ENCODE peak calls at places on chromosomes 3 and 15, in four cellular contexts. G is fibroblast of pulmonary artery, F is astrocyte of the spinal cord, Y is IMR-90. N is an unnamed sample.
A peak's percentile ranks its signal among the peaks of the same experiment; 100 is the strongest.

GRCh38 chr15:71312194-71312708 is 197.0 kb downstream of the THSD4 start:
- DNase-seq in Y (no peak), F (no peak), G (no peak), N (no peak)

GRCh38 chr3:40800343-40800742 is 275.6 kb downstream of the ZNF621 start:
- DNase-seq in Y (peak; percentile 15), G (peak; percentile 91), F (peak; percentile 97), N (peak; percentile 98)

GRCh38 chr3:134527037-134527436 is 41.2 kb downstream of the CEP63 start:
- DNase-seq in F (no peak), G (no peak), Y (peak; percentile 18), N (peak; percentile 16)

GRCh38 chr3:47239929-47240328 is 42.7 kb downstream of the KIF9 start:
- DNase-seq in Y (no peak), G (no peak), F (no peak), N (no peak)

GRCh38 chr3:14130230-14130629 is 5.4 kb downstream of the TMEM43 start:
- DNase-seq in Y (no peak), F (no peak), G (no peak), N (no peak)

GRCh38 chr3:172317984-172318383 is 130.3 kb downstream of the GHSR start:
- DNase-seq in Y (peak; percentile 96), F (peak; percentile 96), G (peak; percentile 94), N (peak; percentile 92)

GRCh38 chr15:22243440-22244130 is 163.3 kb downstream of the OR4M2 start:
- DNase-seq in F (no peak), Y (no peak), G (no peak), N (no peak)

GRCh38 chr15:34606545-34606944 is 23.1 kb upstream of the GOLGA8B start:
- DNase-seq in F (no peak), Y (peak; percentile 55), G (no peak), N (no peak)

GRCh38 chr3:27900316-27900715 is 178.2 kb upstream of the EOMES start:
- DNase-seq in G (no peak), F (no peak), Y (no peak), N (no peak)

GRCh38 chr3:45826321-45826720 is 15.6 kb downstream of the LZTFL1 start:
- DNase-seq in G (no peak), Y (no peak), F (no peak), N (no peak)

GRCh38 chr15:53323197-53323596 is 436.3 kb downstream of the WDR72 start:
- DNase-seq in G (no peak), F (peak; percentile 17), Y (no peak), N (no peak)

GRCh38 chr3:196207833-196208607 is 3.2 kb downstream of the ZDHHC19 start:
- DNase-seq in F (no peak), Y (no peak), G (no peak), N (peak; percentile 35)

GRCh38 chr3:76624128-76624527 is 415.8 kb upstream of the ROBO2 start:
- DNase-seq in F (no peak), G (no peak), Y (no peak), N (no peak)

GRCh38 chr15:73962409-73962808 is 29.7 kb downstream of the STOML1 start:
- DNase-seq in G (no peak), Y (no peak), F (no peak), N (no peak)

GRCh38 chr3:142785996-142786395 is 62.2 kb downstream of the TRPC1 start:
- DNase-seq in Y (no peak), F (no peak), G (no peak), N (no peak)

GRCh38 chr3:171755015-171755589 is 55.2 kb downstream of the PLD1 start:
- DNase-seq in Y (no peak), F (no peak), G (no peak), N (no peak)

GRCh38 chr3:157201648-157202278 is 41.8 kb upstream of the CCNL1 start:
- DNase-seq in G (peak; percentile 71), F (peak; percentile 50), Y (peak; percentile 40), N (peak; percentile 71)

GRCh38 chr3:133674290-133674912 is 12.7 kb upstream of the TOPBP1 start:
- DNase-seq in Y (no peak), G (no peak), F (no peak), N (no peak)

GRCh38 chr3:39843440-39843839 is 34.0 kb downstream of the MYRIP start:
- DNase-seq in G (no peak), F (no peak), Y (no peak), N (no peak)

GRCh38 chr15:40891810-40892448 is 2.3 kb upstream of the VPS18 start:
- DNase-seq in Y (peak; percentile 49), F (peak; percentile 62), G (peak; percentile 62), N (peak; percentile 75)

GRCh38 chr3:185188816-185189215 is 36.0 kb upstream of the C3orf70 start:
- DNase-seq in F (no peak), Y (no peak), G (no peak), N (no peak)

GRCh38 chr3:179544981-179545645 is 17.6 kb upstream of the ACTL6A start:
- DNase-seq in F (peak; percentile 91), Y (peak; percentile 97), G (peak; percentile 57), N (peak; percentile 56)

GRCh38 chr3:194906229-194906629 is 220.5 kb downstream of the FAM43A start:
- DNase-seq in G (peak; percentile 75), Y (peak; percentile 68), F (no peak), N (peak; percentile 65)

GRCh38 chr15:94370197-94370987 is 139.0 kb downstream of the MCTP2 start:
- DNase-seq in Y (no peak), G (no peak), F (peak; percentile 3), N (no peak)

GRCh38 chr3:60708191-60708975 is 542.9 kb downstream of the FHIT start:
- DNase-seq in Y (peak; percentile 75), F (peak; percentile 75), G (peak; percentile 24), N (peak; percentile 83)

GRCh38 chr15:52329980-52330379 is 34.4 kb upstream of the MYO5C start:
- DNase-seq in G (no peak), F (no peak), Y (no peak), N (no peak)

GRCh38 chr3:64655160-64655559 is 32.6 kb downstream of the ADAMTS9 start:
- DNase-seq in F (no peak), Y (no peak), G (no peak), N (no peak)

GRCh38 chr3:160154033-160154432 is 71.2 kb upstream of the C3orf80 start:
- DNase-seq in G (peak; percentile 27), F (peak; percentile 76), Y (peak; percentile 59), N (peak; percentile 64)

GRCh38 chr3:178754852-178755510 is 218.7 kb downstream of the KCNMB2 start:
- DNase-seq in F (no peak), G (no peak), Y (no peak), N (no peak)

GRCh38 chr3:69306239-69307185 is 79.4 kb downstream of the FRMD4B start:
- DNase-seq in Y (peak; percentile 83), G (peak; percentile 94), F (peak; percentile 83), N (peak; percentile 97)

GRCh38 chr3:20064796-20065564 is 24.7 kb downstream of the KAT2B start:
- DNase-seq in Y (no peak), F (no peak), G (no peak), N (no peak)

GRCh38 chr15:90201944-90202375 is 830 bp downstream of the SEMA4B start:
- DNase-seq in F (no peak), Y (no peak), G (no peak), N (no peak)

GRCh38 chr15:38698215-38698614 is 133.6 kb upstream of the RASGRP1 start:
- DNase-seq in G (no peak), F (no peak), Y (no peak), N (no peak)

GRCh38 chr3:9230596-9230995 is 18.9 kb downstream of the SRGAP3 start:
- DNase-seq in G (peak; percentile 20), Y (no peak), F (no peak), N (no peak)

GRCh38 chr15:81002004-81002253 is 1.2 kb downstream of the TLNRD1 start:
- DNase-seq in G (no peak), F (no peak), Y (no peak), N (no peak)

GRCh38 chr15:81001180-81002003 is 669 bp downstream of the TLNRD1 start:
- DNase-seq in Y (peak; percentile 35), F (peak; percentile 50), G (peak; percentile 48), N (peak; percentile 40)

GRCh38 chr15:81002254-81003022 is 1.7 kb downstream of the TLNRD1 start:
- DNase-seq in F (no peak), G (peak; percentile 37), Y (no peak), N (peak; percentile 26)

GRCh38 chr15:81000626-81001179 is at the start of gene TLNRD1:
- DNase-seq in F (peak; percentile 94), Y (peak; percentile 92), G (peak; percentile 92), N (peak; percentile 91)

GRCh38 chr15:81003023-81003350 is 2.3 kb downstream of the TLNRD1 start:
- DNase-seq in F (no peak), G (no peak), Y (no peak), N (no peak)
- H3K4me3 ChIP-seq in F (no peak overlapping the region), G (peak overlapping the region; percentile 90), Y (no peak overlapping the region), N (peak overlapping the region; percentile 88)

GRCh38 chr3:192237992-192238608 is 489.2 kb downstream of the FGF12 start:
- DNase-seq in F (no peak), G (no peak), Y (no peak), N (no peak)
- TF ChIP-seq CTCF in F (peak; percentile 5), G (no peak), Y (no peak), N (no peak)

GRCh38 chr15:25481208-25481862 is 42.5 kb upstream of the UBE3A start:
- DNase-seq in G (no peak), Y (no peak), F (no peak), N (no peak)
- H3K4me3 ChIP-seq in G (no peak overlapping the region), Y (no peak overlapping the region), F (no peak overlapping the region), N (no peak overlapping the region)

GRCh38 chr3:149523899-149524298 is 49.4 kb downstream of the TM4SF4 start:
- DNase-seq in F (no peak), Y (no peak), G (no peak), N (no peak)

GRCh38 chr3:149532463-149533180 is 58.1 kb downstream of the TM4SF4 start:
- DNase-seq in F (no peak), Y (no peak), G (no peak), N (no peak)

GRCh38 chr3:149528344-149528657 is 53.8 kb downstream of the TM4SF4 start:
- DNase-seq in G (no peak), F (no peak), Y (no peak), N (no peak)

GRCh38 chr3:149529099-149529498 is 54.6 kb downstream of the TM4SF4 start:
- DNase-seq in F (no peak), G (no peak), Y (no peak), N (no peak)

GRCh38 chr3:149527531-149528343 is 53.2 kb downstream of the TM4SF4 start:
- DNase-seq in F (no peak), Y (peak; percentile 39), G (peak; percentile 60), N (peak; percentile 57)
- TF ChIP-seq CTCF in F (peak; percentile 23), Y (peak; percentile 21), G (peak; percentile 37), N (peak; percentile 44)

GRCh38 chr15:31485431-31485830 is 158.8 kb downstream of the KLF13 start:
- DNase-seq in Y (no peak), G (no peak), F (no peak), N (no peak)
- H3K4me3 ChIP-seq in Y (no peak overlapping the region), G (no peak overlapping the region), F (no peak overlapping the region), N (no peak overlapping the region)

GRCh38 chr15:83893308-83893707 is 239.4 kb downstream of the ADAMTSL3 start:
- DNase-seq in G (no peak), F (no peak), Y (no peak), N (no peak)

GRCh38 chr15:83890584-83890983 is 236.7 kb downstream of the ADAMTSL3 start:
- DNase-seq in G (peak; percentile 53), Y (no peak), F (no peak), N (no peak)

GRCh38 chr15:83889995-83890394 is 236.1 kb downstream of the ADAMTSL3 start:
- DNase-seq in G (no peak), Y (no peak), F (no peak), N (no peak)

GRCh38 chr15:83897037-83897436 is 243.1 kb downstream of the ADAMTSL3 start:
- DNase-seq in F (no peak), G (no peak), Y (no peak), N (no peak)

GRCh38 chr15:83892498-83892897 is 238.6 kb downstream of the ADAMTSL3 start:
- DNase-seq in F (no peak), G (no peak), Y (no peak), N (no peak)
- TF ChIP-seq CTCF in F (no peak), G (no peak), Y (no peak), N (no peak)

N was measured in choroid plexus epithelial cell.